ENCODE peak calls at places on chromosomes 1 and 21, in eight cellular contexts. S is heart left ventricle, N is sigmoid colon, Q is A549, P is breast epithelium, T is endothelial cell of umbilical vein, Y is ovary, E is stomach. D is an unnamed sample.
A peak's percentile ranks its signal among the peaks of the same experiment; 100 is the strongest.

GRCh38 chr1:22850281-22850680 is 122.4 kb downstream of the LACTBL1 start:
- DNase-seq in S (no peak), N (no peak), Q (no peak), P (no peak), T (no peak), Y (no peak), E (no peak), D (no peak)

GRCh38 chr1:215257280-215257679 is 174.7 kb downstream of the KCNK2 start:
- DNase-seq in S (no peak), N (no peak), Q (no peak), P (no peak), T (no peak), Y (no peak), E (no peak), D (no peak)

GRCh38 chr1:53582211-53583020 is 123.2 kb downstream of the DMRTB1 start:
- DNase-seq in S (no peak), N (peak; percentile 40), Q (no peak), P (peak; percentile 31), T (no peak), Y (no peak), E (no peak), D (peak; percentile 76)

GRCh38 chr21:34953950-34954349 is 95.2 kb downstream of the RUNX1 start:
- DNase-seq in S (no peak), N (no peak), Q (no peak), P (no peak), T (no peak), Y (no peak), E (no peak), D (no peak)

GRCh38 chr1:67285780-67286488 is 21.7 kb upstream of the IL12RB2 start:
- DNase-seq in S (no peak), N (no peak), Q (no peak), P (no peak), T (peak; percentile 30), Y (no peak), E (no peak), D (no peak)

GRCh38 chr1:9078035-9078948 is 8.9 kb upstream of the SLC2A5 start:
- DNase-seq in S (no peak), N (no peak), Q (peak; percentile 34), P (no peak), T (no peak), Y (no peak), E (no peak), D (no peak)

GRCh38 chr1:27379564-27380132 is 3.5 kb downstream of the CD164L2 start:
- DNase-seq in S (no peak), N (no peak), Q (no peak), P (no peak), T (no peak), Y (no peak), E (no peak), D (no peak)

GRCh38 chr1:177385760-177386698 is 215.3 kb downstream of the BRINP2 start:
- DNase-seq in S (no peak), N (no peak), Q (no peak), P (no peak), T (no peak), Y (no peak), E (no peak), D (no peak)

GRCh38 chr1:171137580-171137979 is 46.9 kb downstream of the FMO3 start:
- DNase-seq in S (no peak), N (no peak), Q (no peak), P (no peak), T (no peak), Y (no peak), E (no peak), D (no peak)

GRCh38 chr1:166840309-166841302 is 1.3 kb downstream of the POGK start:
- DNase-seq in S (no peak), N (no peak), Q (no peak), P (no peak), T (peak; percentile 47), Y (no peak), E (peak; percentile 67), D (no peak)

GRCh38 chr1:110210604-110211502 is 739 bp downstream of the KCNC4 start:
- DNase-seq in S (peak; percentile 55), N (peak; percentile 76), Q (peak; percentile 25), P (no peak), T (peak; percentile 36), Y (peak; percentile 66), E (peak; percentile 57), D (peak; percentile 92)

GRCh38 chr1:75135829-75136142 is 1.6 kb downstream of the LHX8 start:
- DNase-seq in S (no peak), N (no peak), Q (peak; percentile 7), P (no peak), T (no peak), Y (no peak), E (no peak), D (no peak)

GRCh38 chr1:56709269-56709880 is 64.3 kb downstream of the PRKAA2 start:
- DNase-seq in S (no peak), N (no peak), Q (peak; percentile 63), P (no peak), T (peak; percentile 69), Y (no peak), E (no peak), D (no peak)

GRCh38 chr1:180131510-180131909 is 23.2 kb upstream of the QSOX1 start:
- DNase-seq in S (no peak), N (no peak), Q (peak; percentile 24), P (no peak), T (peak; percentile 53), Y (no peak), E (no peak), D (no peak)

GRCh38 chr1:152035406-152036315 is 1.1 kb downstream of the S100A11 start:
- DNase-seq in S (no peak), N (no peak), Q (peak; percentile 42), P (no peak), T (peak; percentile 63), Y (no peak), E (no peak), D (no peak)

DNA sequence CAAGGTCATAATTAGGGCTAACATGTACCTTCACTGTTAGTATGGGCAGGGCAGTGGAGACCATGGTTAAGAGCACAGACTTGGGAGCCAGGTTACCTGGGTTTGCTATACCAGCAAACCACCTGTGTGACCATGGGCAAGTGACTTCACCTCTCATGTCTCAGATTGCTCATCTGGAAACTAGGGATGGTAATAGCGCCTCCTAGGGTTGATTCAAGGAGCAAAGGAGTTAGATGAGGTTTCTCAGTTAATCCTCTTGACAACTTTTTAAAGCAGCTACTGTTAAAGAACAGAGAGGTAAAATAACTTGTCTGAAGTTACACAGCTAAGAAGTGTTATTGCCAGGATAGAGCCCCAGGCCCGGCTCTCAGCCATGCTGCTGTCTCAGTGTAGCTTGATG is 790 bp upstream of the MATN1 start:
- DNase-seq in S (no peak), N (no peak), Q (no peak), P (no peak), T (no peak), Y (no peak), E (no peak), D (no peak)
- TF ChIP-seq CTCF in S (no peak), N (no peak), Q (peak; percentile 16), P (no peak), T (peak; percentile 24), Y (no peak), E (no peak), D (no peak)

GRCh38 chr1:5992034-5992813 is at the start of gene NPHP4:
- DNase-seq in S (peak; percentile 100), N (peak; percentile 100), Q (peak; percentile 99), P (peak; percentile 99), T (peak; percentile 100), Y (peak; percentile 99), E (peak; percentile 100), D (peak; percentile 99)

GRCh38 chr1:5992814-5993552 is 758 bp upstream of the NPHP4 start:
- DNase-seq in S (no peak), N (no peak), Q (no peak), P (no peak), T (no peak), Y (peak; percentile 46), E (no peak), D (peak; percentile 86)

GRCh38 chr1:5994713-5995621 is 2.7 kb upstream of the NPHP4 start:
- DNase-seq in S (no peak), N (no peak), Q (no peak), P (no peak), T (no peak), Y (no peak), E (no peak), D (peak; percentile 90)

GRCh38 chr1:5991784-5992033 is 516 bp downstream of the NPHP4 start:
- DNase-seq in S (no peak), N (peak; percentile 76), Q (no peak), P (no peak), T (no peak), Y (no peak), E (no peak), D (no peak)

GRCh38 chr1:5993553-5994510 is 1.6 kb upstream of the NPHP4 start:
- DNase-seq in S (no peak), N (no peak), Q (no peak), P (no peak), T (no peak), Y (no peak), E (no peak), D (peak; percentile 86)
- H3K4me3 ChIP-seq in S (peak overlapping the region; percentile 80), N (peak overlapping the region; percentile 91), Q (peak overlapping the region; percentile 61), P (peak overlapping the region; percentile 97), T (peak overlapping the region; percentile 83), Y (peak overlapping the region; percentile 55), E (peak overlapping the region; percentile 90), D (peak overlapping the region; percentile 93)

DNA sequence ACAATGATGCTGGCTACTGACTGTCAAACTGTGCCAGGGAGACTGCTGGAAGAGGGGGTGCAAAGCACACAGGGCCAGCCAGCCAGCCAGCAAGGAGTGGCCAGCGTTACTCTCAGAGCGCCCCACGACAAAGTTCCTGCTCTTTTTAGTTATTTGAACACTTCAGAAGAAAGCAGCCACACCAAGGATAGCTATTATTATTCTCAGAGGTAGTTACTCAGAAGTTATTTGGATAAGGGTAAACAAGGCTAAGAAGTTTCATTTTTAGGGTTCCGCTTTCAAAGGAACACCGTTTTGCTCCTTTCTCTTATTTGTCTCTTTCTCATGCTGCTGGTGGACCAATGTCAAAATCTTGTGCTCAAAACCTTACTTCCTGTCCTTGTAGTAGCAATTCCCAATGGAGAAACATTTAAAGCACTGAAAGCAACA is 59.9 kb downstream of the VANGL2 start:
- DNase-seq in S (no peak), N (no peak), Q (no peak), P (no peak), T (no peak), Y (no peak), E (no peak), D (no peak)
- TF ChIP-seq POLR2A in S (no peak), N (no peak), Q (no peak), P (no peak), T (no peak), Y (no peak), E (no peak), D (no peak)

GRCh38 chr1:2545754-2546514 is 10.2 kb upstream of the TNFRSF14 start:
- DNase-seq in S (peak; percentile 92), N (peak; percentile 96), Q (peak; percentile 89), P (peak; percentile 93), T (peak; percentile 84), Y (peak; percentile 58), E (peak; percentile 94), D (peak; percentile 97)

GRCh38 chr1:2544875-2545638 is 11.1 kb upstream of the TNFRSF14 start:
- DNase-seq in S (no peak), N (no peak), Q (no peak), P (no peak), T (no peak), Y (no peak), E (peak; percentile 36), D (peak; percentile 86)

GRCh38 chr1:2547210-2548067 is 8.7 kb upstream of the TNFRSF14 start:
- DNase-seq in S (no peak), N (no peak), Q (no peak), P (no peak), T (no peak), Y (no peak), E (no peak), D (peak; percentile 92)

GRCh38 chr1:2546515-2547209 is 9.5 kb upstream of the TNFRSF14 start:
- DNase-seq in S (peak; percentile 90), N (peak; percentile 93), Q (peak; percentile 89), P (peak; percentile 85), T (peak; percentile 83), Y (no peak), E (peak; percentile 89), D (peak; percentile 96)

GRCh38 chr1:2548068-2548589 is 8.0 kb upstream of the TNFRSF14 start:
- DNase-seq in S (peak; percentile 80), N (peak; percentile 91), Q (peak; percentile 59), P (peak; percentile 90), T (peak; percentile 58), Y (peak; percentile 81), E (peak; percentile 90), D (peak; percentile 97)
- TF ChIP-seq CTCF in S (peak; percentile 94), N (peak; percentile 96), Q (peak; percentile 77), P (peak; percentile 90), T (peak; percentile 93), Y (peak; percentile 88), E (peak; percentile 96), D (peak; percentile 95)

D was measured in spleen.